ENCODE peak calls at places on chromosome 21, in five cellular contexts. One of them, this sample, is unnamed.
A peak's percentile ranks its signal among the peaks of the same experiment; 100 is the strongest.

GRCh38 chr21:46202592-46203202 is 18.4 kb upstream of the SPATC1L start:
- DNase-seq in mucosa of gallbladder: no peak
- DNase-seq in CD4-positive, alpha-beta T cell: no peak
- DNase-seq in skeletal muscle cell: no peak
- DNase-seq in RWPE1: no peak
- DNase-seq in this sample: no peak

GRCh38 chr21:36075171-36075570 is 5.3 kb downstream of the CBR1 start:
- DNase-seq in mucosa of gallbladder: no peak
- DNase-seq in CD4-positive, alpha-beta T cell: no peak
- DNase-seq in skeletal muscle cell: no peak
- DNase-seq in RWPE1: no peak
- DNase-seq in this sample: peak; percentile 27

GRCh38 chr21:44658913-44659595 is 1.3 kb downstream of the KRTAP12-3 start:
- DNase-seq in mucosa of gallbladder: no peak
- DNase-seq in CD4-positive, alpha-beta T cell: no peak
- DNase-seq in skeletal muscle cell: no peak
- DNase-seq in RWPE1: no peak
- DNase-seq in this sample: peak; percentile 26

GRCh38 chr21:45376459-45377324 is 28.3 kb upstream of the COL18A1 start:
- DNase-seq in mucosa of gallbladder: no peak
- DNase-seq in CD4-positive, alpha-beta T cell: no peak
- DNase-seq in skeletal muscle cell: no peak
- DNase-seq in RWPE1: no peak
- DNase-seq in this sample: no peak

GRCh38 chr21:45594721-45595489 is 48.6 kb upstream of the PCBP3 start:
- DNase-seq in mucosa of gallbladder: no peak
- DNase-seq in CD4-positive, alpha-beta T cell: no peak
- DNase-seq in skeletal muscle cell: no peak
- DNase-seq in RWPE1: no peak
- DNase-seq in this sample: no peak

GRCh38 chr21:31901342-31901741 is 28.5 kb downstream of the HUNK start:
- DNase-seq in mucosa of gallbladder: peak; percentile 44
- DNase-seq in CD4-positive, alpha-beta T cell: no peak
- DNase-seq in skeletal muscle cell: no peak
- DNase-seq in RWPE1: no peak
- DNase-seq in this sample: peak; percentile 29

GRCh38 chr21:42562816-42563215 is 49.2 kb downstream of the SLC37A1 start:
- DNase-seq in mucosa of gallbladder: no peak
- DNase-seq in CD4-positive, alpha-beta T cell: no peak
- DNase-seq in skeletal muscle cell: no peak
- DNase-seq in RWPE1: no peak
- DNase-seq in this sample: no peak

GRCh38 chr21:27112186-27112585 is 145.3 kb upstream of the ADAMTS5 start:
- DNase-seq in mucosa of gallbladder: no peak
- DNase-seq in CD4-positive, alpha-beta T cell: no peak
- DNase-seq in skeletal muscle cell: no peak
- DNase-seq in RWPE1: no peak
- DNase-seq in this sample: no peak

GRCh38 chr21:28590722-28591121 is 402.0 kb downstream of the LTN1 start:
- DNase-seq in mucosa of gallbladder: no peak
- DNase-seq in CD4-positive, alpha-beta T cell: no peak
- DNase-seq in skeletal muscle cell: no peak
- DNase-seq in RWPE1: no peak
- DNase-seq in this sample: no peak

GRCh38 chr21:27779604-27780003 is 812.7 kb upstream of the ADAMTS5 start:
- DNase-seq in mucosa of gallbladder: peak; percentile 32
- DNase-seq in CD4-positive, alpha-beta T cell: no peak
- DNase-seq in skeletal muscle cell: no peak
- DNase-seq in RWPE1: no peak
- DNase-seq in this sample: peak; percentile 45

GRCh38 chr21:31254131-31254530 is 89.9 kb downstream of the TIAM1 start:
- DNase-seq in mucosa of gallbladder: no peak
- DNase-seq in CD4-positive, alpha-beta T cell: no peak
- DNase-seq in skeletal muscle cell: no peak
- DNase-seq in RWPE1: no peak
- DNase-seq in this sample: no peak

GRCh38 chr21:38389891-38390290 is 108.4 kb downstream of the ERG start:
- DNase-seq in mucosa of gallbladder: no peak
- DNase-seq in CD4-positive, alpha-beta T cell: no peak
- DNase-seq in skeletal muscle cell: no peak
- DNase-seq in RWPE1: no peak
- DNase-seq in this sample: no peak

GRCh38 chr21:25709684-25710265 is 24.9 kb downstream of the ATP5PF start:
- DNase-seq in mucosa of gallbladder: no peak
- DNase-seq in CD4-positive, alpha-beta T cell: no peak
- DNase-seq in skeletal muscle cell: no peak
- DNase-seq in RWPE1: no peak
- DNase-seq in this sample: no peak

GRCh38 chr21:29382029-29382654 is 83.4 kb downstream of the BACH1 start:
- DNase-seq in mucosa of gallbladder: no peak
- DNase-seq in CD4-positive, alpha-beta T cell: no peak
- DNase-seq in skeletal muscle cell: peak; percentile 13
- DNase-seq in RWPE1: peak; percentile 87
- DNase-seq in this sample: peak; percentile 48

GRCh38 chr21:37552496-37553399 is 186.2 kb downstream of the DYRK1A start:
- DNase-seq in mucosa of gallbladder: no peak
- DNase-seq in CD4-positive, alpha-beta T cell: no peak
- DNase-seq in skeletal muscle cell: no peak
- DNase-seq in RWPE1: no peak
- DNase-seq in this sample: no peak

GRCh38 chr21:42745511-42746239 is 92.3 kb downstream of the PDE9A start:
- DNase-seq in mucosa of gallbladder: no peak
- DNase-seq in CD4-positive, alpha-beta T cell: no peak
- DNase-seq in skeletal muscle cell: no peak
- DNase-seq in RWPE1: no peak
- DNase-seq in this sample: no peak

GRCh38 chr21:35232545-35233176 is 183.6 kb upstream of the RUNX1 start:
- DNase-seq in mucosa of gallbladder: peak; percentile 62
- DNase-seq in CD4-positive, alpha-beta T cell: no peak
- DNase-seq in skeletal muscle cell: no peak
- DNase-seq in RWPE1: peak; percentile 47
- DNase-seq in this sample: no peak

GRCh38 chr21:43333301-43334062 is 93.4 kb downstream of the SIK1 start:
- DNase-seq in mucosa of gallbladder: peak; percentile 86
- DNase-seq in CD4-positive, alpha-beta T cell: no peak
- DNase-seq in skeletal muscle cell: peak; percentile 83
- DNase-seq in RWPE1: peak; percentile 75
- DNase-seq in this sample: no peak

GRCh38 chr21:42624095-42624830 is 29.2 kb upstream of the PDE9A start:
- DNase-seq in mucosa of gallbladder: peak; percentile 62
- DNase-seq in CD4-positive, alpha-beta T cell: no peak
- DNase-seq in skeletal muscle cell: no peak
- DNase-seq in RWPE1: no peak
- DNase-seq in this sample: peak; percentile 61

GRCh38 chr21:38669186-38669585 is 136.5 kb upstream of the ETS2 start:
- DNase-seq in mucosa of gallbladder: peak; percentile 21
- DNase-seq in CD4-positive, alpha-beta T cell: no peak
- DNase-seq in skeletal muscle cell: no peak
- DNase-seq in RWPE1: peak; percentile 19
- DNase-seq in this sample: peak; percentile 45

GRCh38 chr21:45550552-45551210 is 8.4 kb upstream of the SLC19A1 start:
- DNase-seq in mucosa of gallbladder: no peak
- DNase-seq in CD4-positive, alpha-beta T cell: peak; percentile 24
- DNase-seq in skeletal muscle cell: no peak
- DNase-seq in RWPE1: no peak
- DNase-seq in this sample: peak; percentile 44

GRCh38 chr21:19198801-19199200 is 795.2 kb upstream of the TMPRSS15 start:
- DNase-seq in mucosa of gallbladder: no peak
- DNase-seq in CD4-positive, alpha-beta T cell: no peak
- DNase-seq in skeletal muscle cell: no peak
- DNase-seq in RWPE1: peak; percentile 5
- DNase-seq in this sample: no peak

GRCh38 chr21:45255381-45256020 is 32.2 kb downstream of the POFUT2 start:
- DNase-seq in mucosa of gallbladder: no peak
- DNase-seq in CD4-positive, alpha-beta T cell: no peak
- DNase-seq in skeletal muscle cell: no peak
- DNase-seq in RWPE1: peak; percentile 40
- DNase-seq in this sample: peak; percentile 78

GRCh38 chr21:39441502-39442475 is 3.8 kb downstream of the LCA5L start:
- DNase-seq in mucosa of gallbladder: no peak
- DNase-seq in CD4-positive, alpha-beta T cell: peak; percentile 13
- DNase-seq in skeletal muscle cell: no peak
- DNase-seq in RWPE1: peak; percentile 48
- DNase-seq in this sample: peak; percentile 49

GRCh38 chr21:34845521-34846213 is 176.9 kb downstream of the CLIC6 start:
- DNase-seq in mucosa of gallbladder: no peak
- DNase-seq in CD4-positive, alpha-beta T cell: peak; percentile 8
- DNase-seq in skeletal muscle cell: peak; percentile 77
- DNase-seq in RWPE1: peak; percentile 72
- DNase-seq in this sample: peak; percentile 39

GRCh38 chr21:36159356-36159921 is 2.8 kb downstream of the DOP1B start:
- DNase-seq in mucosa of gallbladder: no peak
- DNase-seq in CD4-positive, alpha-beta T cell: no peak
- DNase-seq in skeletal muscle cell: no peak
- DNase-seq in RWPE1: no peak
- DNase-seq in this sample: peak; percentile 89

GRCh38 chr21:15669247-15669646 is 60.5 kb upstream of the USP25 start:
- DNase-seq in mucosa of gallbladder: no peak
- DNase-seq in CD4-positive, alpha-beta T cell: no peak
- DNase-seq in skeletal muscle cell: peak; percentile 51
- DNase-seq in RWPE1: no peak
- DNase-seq in this sample: no peak

GRCh38 chr21:34546556-34546955 is 34.5 kb upstream of the KCNE1 start:
- DNase-seq in mucosa of gallbladder: no peak
- DNase-seq in CD4-positive, alpha-beta T cell: no peak
- DNase-seq in skeletal muscle cell: no peak
- DNase-seq in RWPE1: no peak
- DNase-seq in this sample: no peak

This sample was measured in small intestine.